ENCODE peak calls at places on chromosomes 16 and 17, in eight cellular contexts. M is suprapubic skin; K is endothelial cell of umbilical vein; B is A549; H is CD8-positive, alpha-beta T cell; A is colonic mucosa; Y is AG04450; F is heart right ventricle. V is an unnamed sample.

GRCh38 chr17:6591599-6592158 is 35.3 kb upstream of the PITPNM3 start:
- DNase-seq in M (no peak), K (no peak), B (peak; percentile 38), H (no peak), A (no peak), Y (peak; percentile 63), F (no peak), V (no peak)

GRCh38 chr16:51474414-51475091 is 323.5 kb upstream of the SALL1 start:
- DNase-seq in M (no peak), K (no peak), B (no peak), H (no peak), A (no peak), Y (no peak), F (no peak), V (no peak)

GRCh38 chr17:64126918-64127317 is 3.0 kb downstream of the ERN1 start:
- DNase-seq in M (no peak), K (no peak), B (no peak), H (no peak), A (no peak), Y (no peak), F (no peak), V (no peak)

GRCh38 chr16:85461814-85462404 is 151.2 kb upstream of the GSE1 start:
- DNase-seq in M (no peak), K (no peak), B (no peak), H (no peak), A (peak; percentile 34), Y (peak; percentile 10), F (no peak), V (peak; percentile 75)

GRCh38 chr16:84817206-84817605 is 2.6 kb upstream of the CRISPLD2 start:
- DNase-seq in M (no peak), K (no peak), B (no peak), H (no peak), A (no peak), Y (no peak), F (no peak), V (no peak)

GRCh38 chr17:48502312-48502711 is 28.5 kb downstream of the HOXB1 start:
- DNase-seq in M (no peak), K (no peak), B (no peak), H (no peak), A (no peak), Y (no peak), F (no peak), V (no peak)

GRCh38 chr16:50548659-50549560 is 714 bp downstream of the NKD1 start:
- DNase-seq in M (no peak), K (peak; percentile 10), B (peak; percentile 34), H (peak; percentile 39), A (peak; percentile 22), Y (no peak), F (no peak), V (peak; percentile 54)

GRCh38 chr16:74867281-74867849 is 92.7 kb upstream of the FA2H start:
- DNase-seq in M (no peak), K (no peak), B (no peak), H (no peak), A (no peak), Y (no peak), F (no peak), V (no peak)

GRCh38 chr17:4154201-4154600 is 11.2 kb downstream of the CYB5D2 start:
- DNase-seq in M (no peak), K (no peak), B (no peak), H (no peak), A (no peak), Y (no peak), F (no peak), V (no peak)

GRCh38 chr16:83403751-83404150 is 404.0 kb upstream of the HSBP1 start:
- DNase-seq in M (no peak), K (no peak), B (no peak), H (no peak), A (no peak), Y (no peak), F (no peak), V (no peak)

GRCh38 chr16:27402964-27403600 is 1.1 kb downstream of the IL21R start:
- DNase-seq in M (no peak), K (no peak), B (no peak), H (peak; percentile 37), A (no peak), Y (no peak), F (no peak), V (no peak)

GRCh38 chr16:85460252-85460982 is 152.7 kb upstream of the GSE1 start:
- DNase-seq in M (no peak), K (no peak), B (no peak), H (no peak), A (peak; percentile 29), Y (no peak), F (no peak), V (no peak)

GRCh38 chr16:3744018-3744417 is 26.7 kb upstream of the TRAP1 start:
- DNase-seq in M (no peak), K (no peak), B (no peak), H (no peak), A (no peak), Y (no peak), F (no peak), V (no peak)

GRCh38 chr16:62261760-62262159 is 225.5 kb upstream of the CDH8 start:
- DNase-seq in M (no peak), K (no peak), B (no peak), H (no peak), A (no peak), Y (no peak), F (no peak), V (no peak)

GRCh38 chr17:2347805-2348685 is 10.7 kb downstream of the SGSM2 start:
- DNase-seq in M (no peak), K (no peak), B (peak; percentile 47), H (no peak), A (peak; percentile 63), Y (peak; percentile 72), F (no peak), V (peak; percentile 53)

GRCh38 chr17:2243953-2244352 is 59.6 kb downstream of the SMG6 start:
- DNase-seq in M (no peak), K (no peak), B (no peak), H (no peak), A (no peak), Y (no peak), F (no peak), V (no peak)

GRCh38 chr17:17044846-17045561 is 2.7 kb downstream of the MPRIP start:
- DNase-seq in M (peak; percentile 70), K (peak; percentile 46), B (no peak), H (no peak), A (peak; percentile 52), Y (peak; percentile 26), F (peak; percentile 85), V (no peak)

GRCh38 chr17:78128616-78129384 is at the start of gene TMC6:
- DNase-seq in M (peak; percentile 81), K (peak; percentile 42), B (peak; percentile 74), H (peak; percentile 80), A (peak; percentile 83), Y (no peak), F (no peak), V (peak; percentile 85)

GRCh38 chr16:22217890-22218730 is 12.0 kb downstream of the EEF2K start:
- DNase-seq in M (no peak), K (no peak), B (peak; percentile 51), H (no peak), A (no peak), Y (no peak), F (peak; percentile 37), V (no peak)

GRCh38 chr17:7029659-7030058 is 6.2 kb upstream of the SLC16A13 start:
- DNase-seq in M (no peak), K (peak; percentile 92), B (no peak), H (peak; percentile 33), A (no peak), Y (no peak), F (peak; percentile 72), V (no peak)

GRCh38 chr17:78316867-78317816 is 42.7 kb downstream of the SOCS3 start:
- DNase-seq in M (no peak), K (no peak), B (peak; percentile 89), H (no peak), A (peak; percentile 94), Y (no peak), F (no peak), V (peak; percentile 77)

GRCh38 chr16:80683646-80684045 is 120.8 kb downstream of the CDYL2 start:
- DNase-seq in M (no peak), K (no peak), B (no peak), H (no peak), A (no peak), Y (no peak), F (no peak), V (no peak)
- H3K4me3 ChIP-seq in M (no peak overlapping the region), K (no peak overlapping the region), B (no peak overlapping the region), H (no peak overlapping the region), A (no peak overlapping the region), Y (no peak overlapping the region), F (no peak overlapping the region), V (no peak overlapping the region)

DNA sequence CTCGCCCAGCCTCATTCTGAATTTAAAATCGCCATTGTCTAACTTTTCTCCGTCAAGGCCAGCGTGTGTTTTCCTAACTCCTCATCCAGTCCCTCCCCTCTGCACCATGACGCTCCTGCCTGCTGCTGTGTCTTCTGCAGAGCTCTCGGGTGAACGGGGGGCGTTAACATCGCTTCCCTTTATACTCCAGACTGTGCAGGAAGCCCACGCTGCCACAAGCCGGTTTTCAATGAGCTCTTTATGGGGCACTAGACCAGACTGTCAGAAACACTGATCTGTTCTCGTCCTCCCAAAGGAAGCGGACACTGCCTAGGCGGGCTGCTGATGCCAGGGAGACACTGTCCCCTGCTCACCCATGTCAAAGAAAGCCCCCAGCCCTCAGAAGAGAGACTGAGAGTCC is 13.3 kb downstream of the AANAT start:
- DNase-seq in M (no peak), K (no peak), B (no peak), H (no peak), A (no peak), Y (no peak), F (no peak), V (no peak)
- H3K27ac ChIP-seq in M (no peak overlapping the region), K (no peak overlapping the region), B (no peak overlapping the region), H (no peak overlapping the region), A (peak overlapping the region; percentile 17), Y (peak overlapping the region; percentile 21), F (no peak overlapping the region), V (peak overlapping the region; percentile 11)

GRCh38 chr16:89114159-89114981 is 20.7 kb downstream of the ACSF3 start:
- DNase-seq in M (no peak), K (no peak), B (no peak), H (peak; percentile 37), A (no peak), Y (no peak), F (no peak), V (peak; percentile 47)
- H3K4me3 ChIP-seq in M (peak overlapping the region; percentile 9), K (no peak overlapping the region), B (no peak overlapping the region), H (peak overlapping the region; percentile 40), A (no peak overlapping the region), Y (no peak overlapping the region), F (no peak overlapping the region), V (peak overlapping the region; percentile 34)

GRCh38 chr17:81577278-81578000 is 25.3 kb upstream of the FAAP100 start:
- DNase-seq in M (no peak), K (no peak), B (peak; percentile 68), H (no peak), A (no peak), Y (no peak), F (no peak), V (no peak)

GRCh38 chr17:81578038-81578441 is 25.9 kb upstream of the FAAP100 start:
- DNase-seq in M (no peak), K (no peak), B (no peak), H (no peak), A (no peak), Y (no peak), F (no peak), V (no peak)

GRCh38 chr17:81575836-81576235 is 23.7 kb upstream of the FAAP100 start:
- DNase-seq in M (no peak), K (no peak), B (no peak), H (no peak), A (no peak), Y (no peak), F (no peak), V (no peak)

GRCh38 chr17:81578561-81579225 is 26.5 kb upstream of the FAAP100 start:
- DNase-seq in M (no peak), K (no peak), B (no peak), H (no peak), A (no peak), Y (no peak), F (no peak), V (no peak)

GRCh38 chr17:81576621-81577277 is 24.6 kb upstream of the FAAP100 start:
- DNase-seq in M (no peak), K (peak; percentile 78), B (peak; percentile 99), H (no peak), A (no peak), Y (no peak), F (no peak), V (no peak)
- H3K27ac ChIP-seq in M (no peak overlapping the region), K (peak overlapping the region; percentile 81), B (peak overlapping the region; percentile 95), H (no peak overlapping the region), A (no peak overlapping the region), Y (peak overlapping the region; percentile 90), F (no peak overlapping the region), V (no peak overlapping the region)